ENCODE peak calls at places on chromosome 22, in four cellular contexts. One of them, this sample, is unnamed.

GRCh38 chr22:29956680-29957079 is 73.7 kb downstream of the MTMR3 start:
- DNase-seq in Panc1: no peak
- DNase-seq in Daoy: no peak
- DNase-seq in ecto neural progenitor cell: no peak
- DNase-seq in this sample: no peak

GRCh38 chr22:20550851-20551744 is 43.7 kb downstream of the MED15 start:
- DNase-seq in Panc1: no peak
- DNase-seq in Daoy: no peak
- DNase-seq in ecto neural progenitor cell: peak; percentile 57
- DNase-seq in this sample: no peak

GRCh38 chr22:45318558-45319318 is 9.0 kb downstream of the FAM118A start:
- DNase-seq in Panc1: no peak
- DNase-seq in Daoy: peak; percentile 60
- DNase-seq in ecto neural progenitor cell: no peak
- DNase-seq in this sample: no peak

GRCh38 chr22:41935015-41935908 is 8.7 kb upstream of the TNFRSF13C start:
- DNase-seq in Panc1: no peak
- DNase-seq in Daoy: no peak
- DNase-seq in ecto neural progenitor cell: no peak
- DNase-seq in this sample: no peak

GRCh38 chr22:22702159-22702873 is 57.9 kb downstream of the GGTLC2 start:
- DNase-seq in Panc1: no peak
- DNase-seq in Daoy: no peak
- DNase-seq in ecto neural progenitor cell: no peak
- DNase-seq in this sample: no peak

GRCh38 chr22:50595189-50595588 is 5.4 kb upstream of the MAPK8IP2 start:
- DNase-seq in Panc1: no peak
- DNase-seq in Daoy: no peak
- DNase-seq in ecto neural progenitor cell: no peak
- DNase-seq in this sample: no peak

GRCh38 chr22:50260801-50261614 is 475 bp downstream of the MAPK12 start:
- DNase-seq in Panc1: no peak
- DNase-seq in Daoy: peak; percentile 76
- DNase-seq in ecto neural progenitor cell: no peak
- DNase-seq in this sample: no peak

GRCh38 chr22:46367707-46368191 is 32.2 kb downstream of the TRMU start:
- DNase-seq in Panc1: peak; percentile 46
- DNase-seq in Daoy: peak; percentile 75
- DNase-seq in ecto neural progenitor cell: peak; percentile 79
- DNase-seq in this sample: no peak

GRCh38 chr22:29073618-29074275 is 912 bp downstream of the KREMEN1 start:
- DNase-seq in Panc1: no peak
- DNase-seq in Daoy: no peak
- DNase-seq in ecto neural progenitor cell: peak; percentile 78
- DNase-seq in this sample: no peak

GRCh38 chr22:40512426-40513136 is 123.9 kb downstream of the MRTFA start:
- DNase-seq in Panc1: peak; percentile 63
- DNase-seq in Daoy: peak; percentile 95
- DNase-seq in ecto neural progenitor cell: no peak
- DNase-seq in this sample: no peak

GRCh38 chr22:46747646-46748045 is 9.6 kb upstream of the CERK start:
- DNase-seq in Panc1: no peak
- DNase-seq in Daoy: no peak
- DNase-seq in ecto neural progenitor cell: no peak
- DNase-seq in this sample: no peak

GRCh38 chr22:39209756-39210155 is 35.0 kb downstream of the PDGFB start:
- DNase-seq in Panc1: no peak
- DNase-seq in Daoy: no peak
- DNase-seq in ecto neural progenitor cell: no peak
- DNase-seq in this sample: no peak

GRCh38 chr22:22210375-22210774 is 34.2 kb upstream of the VPREB1 start:
- DNase-seq in Panc1: peak; percentile 32
- DNase-seq in Daoy: peak; percentile 83
- DNase-seq in ecto neural progenitor cell: no peak
- DNase-seq in this sample: no peak